ENCODE peak calls at places on chromosomes 12 and 14, in six cellular contexts. F, I, D, W, N and Z are unnamed samples.

GRCh38 chr12:106680280-106680679 is 94.2 kb upstream of the RIC8B start:
- DNase-seq in F (no peak), I (no peak), D (no peak), W (no peak), N (no peak), Z (no peak)

GRCh38 chr12:79682593-79682992 is 8.2 kb downstream of the PAWR start:
- DNase-seq in F (no peak), I (no peak), D (no peak), W (no peak), N (no peak), Z (no peak)

GRCh38 chr12:130316269-130316668 is 21.4 kb upstream of the PIWIL1 start:
- DNase-seq in F (no peak), I (no peak), D (no peak), W (no peak), N (no peak), Z (no peak)

GRCh38 chr12:51196547-51196946 is 21.3 kb downstream of the POU6F1 start:
- DNase-seq in F (no peak), I (no peak), D (no peak), W (no peak), N (no peak), Z (no peak)

GRCh38 chr12:15590180-15590826 is 198.9 kb downstream of the EPS8 start:
- DNase-seq in F (peak; percentile 37), I (no peak), D (no peak), W (peak; percentile 54), N (peak; percentile 49), Z (peak; percentile 40)

GRCh38 chr14:77087631-77088030 is 10.4 kb upstream of the CIPC start:
- DNase-seq in F (no peak), I (no peak), D (no peak), W (no peak), N (no peak), Z (no peak)

GRCh38 chr12:72226510-72226909 is 45.7 kb upstream of the TRHDE start:
- DNase-seq in F (no peak), I (no peak), D (no peak), W (no peak), N (no peak), Z (no peak)

GRCh38 chr14:91731018-91731417 is 868 bp downstream of the CATSPERB start:
- DNase-seq in F (no peak), I (no peak), D (no peak), W (no peak), N (no peak), Z (no peak)

GRCh38 chr14:25095784-25096390 is 45.9 kb upstream of the STXBP6 start:
- DNase-seq in F (no peak), I (no peak), D (no peak), W (no peak), N (no peak), Z (no peak)

GRCh38 chr12:58976146-58976545 is 55.8 kb upstream of the LRIG3 start:
- DNase-seq in F (no peak), I (no peak), D (no peak), W (no peak), N (no peak), Z (no peak)

GRCh38 chr12:42589465-42590323 is at the start of gene PRICKLE1:
- DNase-seq in F (peak; percentile 35), I (peak; percentile 54), D (no peak), W (no peak), N (peak; percentile 72), Z (peak; percentile 74)

GRCh38 chr12:1542599-1542998 is 51.8 kb downstream of the FBXL14 start:
- DNase-seq in F (no peak), I (no peak), D (no peak), W (no peak), N (no peak), Z (no peak)

GRCh38 chr12:27779837-27780611 is at the start of the genes KLHL42 and MANSC4:
- DNase-seq in F (peak; percentile 66), I (peak; percentile 83), D (peak; percentile 61), W (peak; percentile 68), N (peak; percentile 87), Z (peak; percentile 85)

GRCh38 chr12:27780612-27781408 is 774 bp upstream of the MANSC4 start:
- DNase-seq in F (no peak), I (no peak), D (peak; percentile 75), W (peak; percentile 47), N (no peak), Z (peak; percentile 32)

GRCh38 chr12:27782481-27782880 is 2.4 kb upstream of the MANSC4 start:
- DNase-seq in F (no peak), I (no peak), D (no peak), W (no peak), N (no peak), Z (no peak)

GRCh38 chr12:27779416-27779815 is 617 bp upstream of the KLHL42 start:
- DNase-seq in F (no peak), I (no peak), D (no peak), W (no peak), N (no peak), Z (peak; percentile 54)

DNA sequence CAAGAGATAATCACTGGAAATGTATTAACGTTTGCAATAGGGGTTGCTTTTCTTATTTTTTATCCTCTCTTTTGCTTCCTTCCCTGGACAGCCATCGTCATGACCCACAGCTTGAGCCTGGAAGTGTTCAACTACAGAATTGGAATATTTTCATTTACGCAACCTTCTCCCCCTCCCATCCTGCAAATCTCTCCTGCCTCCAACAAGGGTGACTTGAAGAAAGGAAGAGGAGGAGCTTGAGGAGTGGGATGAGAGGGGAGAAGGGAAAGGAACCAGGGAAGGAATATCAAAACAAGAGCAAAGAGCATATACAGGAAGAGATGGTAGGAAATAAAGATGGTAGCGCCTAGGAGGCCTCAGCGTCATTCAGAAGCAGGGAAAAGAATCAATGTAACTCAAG is 1.6 kb upstream of the MANSC4 start:
- DNase-seq in F (no peak), I (no peak), D (no peak), W (no peak), N (no peak), Z (no peak)
- H3K4me3 ChIP-seq in F (peak overlapping the region; percentile 92), I (peak overlapping the region; percentile 91), D (peak overlapping the region; percentile 6), W (no peak overlapping the region), N (peak overlapping the region; percentile 82), Z (peak overlapping the region; percentile 88)

GRCh38 chr14:23579311-23579630 is 681 bp upstream of the JPH4 start:
- DNase-seq in F (no peak), I (no peak), D (no peak), W (no peak), N (no peak), Z (no peak)
- TF ChIP-seq CTCF in F (no peak), I (no peak), D (no peak), W (no peak), N (no peak), Z (no peak)

GRCh38 chr14:87967496-87967895 is 25.5 kb downstream of the GALC start:
- DNase-seq in F (no peak), I (no peak), D (no peak), W (no peak), N (no peak), Z (no peak)
- H3K4me3 ChIP-seq in F (no peak overlapping the region), I (no peak overlapping the region), D (no peak overlapping the region), W (no peak overlapping the region), N (no peak overlapping the region), Z (no peak overlapping the region)

GRCh38 chr14:97513891-97514290 is 716.7 kb downstream of the VRK1 start:
- DNase-seq in F (no peak), I (no peak), D (no peak), W (no peak), N (no peak), Z (no peak)
- TF ChIP-seq CTCF in F (no peak), I (no peak), D (no peak), W (no peak), N (no peak), Z (no peak)

GRCh38 chr12:109932878-109933503 is 32.9 kb downstream of the TCHP start:
- DNase-seq in F (no peak), I (peak; percentile 55), D (peak; percentile 88), W (no peak), N (no peak), Z (no peak)
- H3K4me3 ChIP-seq in F (no peak overlapping the region), I (no peak overlapping the region), D (no peak overlapping the region), W (no peak overlapping the region), N (no peak overlapping the region), Z (no peak overlapping the region)

DNA sequence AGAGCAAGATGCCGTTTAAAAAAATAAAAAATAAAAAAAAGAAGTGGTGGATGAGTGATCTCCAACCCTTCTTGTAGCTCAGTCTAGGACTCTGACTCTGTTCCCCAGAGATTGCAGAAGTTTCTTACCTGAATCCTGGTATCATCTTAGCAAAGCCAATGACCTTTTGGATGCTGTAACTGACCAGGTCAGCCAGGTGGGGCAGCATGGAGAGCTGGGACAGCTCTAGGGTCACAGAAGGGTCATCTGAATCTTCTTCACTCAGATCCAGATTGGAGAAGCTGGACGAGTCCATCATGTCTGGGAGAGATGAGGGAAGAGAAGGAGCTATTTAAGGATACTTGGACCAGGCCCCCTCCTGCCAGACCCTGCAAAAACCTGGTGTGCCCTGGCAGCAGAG is 35.8 kb upstream of the HDAC7 start:
- DNase-seq in F (no peak), I (no peak), D (no peak), W (no peak), N (no peak), Z (no peak)
- TF ChIP-seq CTCF in F (no peak), I (no peak), D (no peak), W (no peak), N (no peak), Z (no peak)

DNA sequence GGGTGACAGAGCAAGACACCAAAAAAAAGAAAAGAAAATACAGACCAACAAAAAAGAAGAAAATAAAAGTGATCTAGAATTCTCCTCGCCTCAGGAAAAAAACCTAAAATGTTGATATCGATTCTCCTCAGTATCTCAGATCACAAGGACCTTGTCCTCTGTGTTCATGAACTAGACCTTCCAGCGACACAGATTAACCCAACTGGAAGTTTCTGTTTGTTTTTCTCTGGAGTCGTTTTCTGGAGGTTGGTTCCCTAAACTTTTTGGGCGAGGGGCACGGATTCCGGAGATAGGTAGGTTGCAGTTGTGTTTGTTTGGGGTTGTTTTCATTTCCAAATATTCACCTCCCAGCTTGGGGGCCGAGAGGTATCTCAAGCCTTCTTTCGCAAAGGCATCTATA is 559 bp upstream of the RFC5 start:
- DNase-seq in F (no peak), I (no peak), D (no peak), W (no peak), N (no peak), Z (no peak)
- H3K4me3 ChIP-seq in F (peak overlapping the region; percentile 64), I (peak overlapping the region; percentile 77), D (peak overlapping the region; percentile 77), W (no peak overlapping the region), N (peak overlapping the region; percentile 87), Z (peak overlapping the region; percentile 71)

DNA sequence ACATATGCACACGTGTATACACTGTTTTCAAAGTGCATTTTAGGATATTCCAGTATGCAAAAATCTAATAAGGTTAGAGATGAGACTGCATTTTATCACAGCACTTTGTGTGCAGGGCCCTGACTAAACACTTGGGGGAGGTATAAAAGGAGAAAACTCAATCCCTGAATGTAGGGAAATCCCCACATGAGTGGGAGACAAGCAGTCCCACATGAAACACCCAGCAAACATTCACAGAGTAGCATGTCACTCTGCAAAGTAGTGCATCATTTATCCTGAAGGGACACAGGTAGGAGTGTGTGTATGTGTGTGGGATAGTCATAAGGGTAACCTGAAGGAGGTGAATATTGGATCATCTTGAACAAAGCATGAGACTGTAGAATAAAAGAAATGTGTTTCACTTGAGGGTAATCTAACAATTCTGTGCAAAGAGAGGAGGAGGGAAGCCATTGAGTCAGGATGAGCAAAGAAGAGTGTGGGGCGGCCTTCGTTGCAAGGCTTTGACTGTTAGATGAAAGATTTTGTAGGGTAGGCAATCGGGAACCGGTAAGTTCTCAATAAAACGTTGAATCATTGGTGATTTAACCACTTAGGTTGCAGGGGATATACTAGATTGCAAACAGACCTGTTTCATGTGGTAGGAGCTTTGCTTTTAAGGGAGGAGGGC is 2.9 kb downstream of the PRPF40B start:
- DNase-seq in F (no peak), I (no peak), D (no peak), W (no peak), N (no peak), Z (no peak)
- TF ChIP-seq CTCF in F (no peak), I (no peak), D (peak; percentile 13), W (no peak), N (no peak), Z (peak; percentile 14)